ENCODE peak calls at places on chromosomes 6 and 20, in ten cellular contexts. Z is lower lobe of right lung, U is tibial artery, J is colonic mucosa, W is psoas muscle, H is GM12878, K is IMR-90, Q is body of pancreas, E is right lobe of liver, N is heart left ventricle. T is an unnamed sample.

GRCh38 chr6:11460837-11461661 is 76.5 kb upstream of the TMEM170B start:
- DNase-seq in Z (no peak), U (no peak), J (no peak), W (no peak), H (peak; percentile 84), K (no peak), Q (no peak), E (no peak), N (no peak), T (no peak)

GRCh38 chr20:20665200-20665599 is 47.2 kb downstream of the RALGAPA2 start:
- DNase-seq in Z (no peak), U (no peak), J (no peak), W (no peak), H (no peak), K (no peak), Q (no peak), E (no peak), N (no peak), T (no peak)

GRCh38 chr6:84346372-84346771 is 118.9 kb upstream of the CEP162 start:
- DNase-seq in Z (no peak), U (no peak), J (no peak), W (no peak), H (no peak), K (no peak), Q (no peak), E (no peak), N (no peak), T (no peak)

GRCh38 chr6:155694429-155694795 is 238.8 kb upstream of the NOX3 start:
- DNase-seq in Z (no peak), U (no peak), J (no peak), W (no peak), H (no peak), K (no peak), Q (no peak), E (no peak), N (no peak), T (no peak)

GRCh38 chr6:2244261-2245102 is 923 bp downstream of the GMDS start:
- DNase-seq in Z (no peak), U (no peak), J (peak; percentile 43), W (no peak), H (no peak), K (no peak), Q (no peak), E (no peak), N (no peak), T (no peak)

GRCh38 chr6:74609857-74610256 is 596.0 kb downstream of the COL12A1 start:
- DNase-seq in Z (no peak), U (no peak), J (no peak), W (no peak), H (no peak), K (no peak), Q (no peak), E (no peak), N (no peak), T (no peak)

GRCh38 chr20:57650266-57650665 is 30.0 kb upstream of the ZBP1 start:
- DNase-seq in Z (peak; percentile 11), U (no peak), J (no peak), W (no peak), H (no peak), K (no peak), Q (no peak), E (no peak), N (peak; percentile 17), T (no peak)

GRCh38 chr6:167245586-167245985 is 45.5 kb upstream of the UNC93A start:
- DNase-seq in Z (no peak), U (no peak), J (no peak), W (no peak), H (no peak), K (no peak), Q (no peak), E (no peak), N (no peak), T (no peak)

GRCh38 chr20:50256577-50256976 is 65.9 kb downstream of the CEBPB start:
- DNase-seq in Z (peak; percentile 23), U (no peak), J (no peak), W (no peak), H (no peak), K (peak; percentile 24), Q (no peak), E (no peak), N (peak; percentile 9), T (no peak)

GRCh38 chr6:107235007-107235406 is 119.7 kb upstream of the BEND3 start:
- DNase-seq in Z (no peak), U (no peak), J (no peak), W (no peak), H (no peak), K (no peak), Q (no peak), E (no peak), N (no peak), T (no peak)

GRCh38 chr20:53869466-53870258 is 200.7 kb downstream of the BCAS1 start:
- DNase-seq in Z (peak; percentile 50), U (peak; percentile 60), J (peak; percentile 92), W (peak; percentile 31), H (peak; percentile 91), K (peak; percentile 74), Q (peak; percentile 85), E (peak; percentile 55), N (peak; percentile 58), T (no peak)

GRCh38 chr6:124441430-124441829 is 520.8 kb upstream of the RNF217 start:
- DNase-seq in Z (no peak), U (no peak), J (no peak), W (no peak), H (no peak), K (no peak), Q (no peak), E (no peak), N (no peak), T (no peak)

GRCh38 chr6:46848684-46849360 is 55.6 kb downstream of the MEP1A start:
- DNase-seq in Z (peak; percentile 93), U (peak; percentile 77), J (peak; percentile 91), W (peak; percentile 87), H (no peak), K (peak; percentile 55), Q (peak; percentile 88), E (peak; percentile 91), N (peak; percentile 89), T (peak; percentile 89)
- H3K4me3 ChIP-seq in Z (peak overlapping the region; percentile 21), U (no peak overlapping the region), J (no peak overlapping the region), W (peak overlapping the region; percentile 15), H (no peak overlapping the region), K (no peak overlapping the region), Q (no peak overlapping the region), E (no peak overlapping the region), N (no peak overlapping the region), T (no peak overlapping the region)

GRCh38 chr20:37755665-37756064 is 61.8 kb downstream of the CTNNBL1 start:
- DNase-seq in Z (no peak), U (no peak), J (no peak), W (no peak), H (no peak), K (no peak), Q (no peak), E (no peak), N (peak; percentile 47), T (no peak)
- TF ChIP-seq CTCF in Z (no peak), U (no peak), J (no peak), W (peak; percentile 53), H (no peak), K (no peak), Q (no peak), E (peak; percentile 37), N (peak; percentile 31), T (no peak)

GRCh38 chr20:38770546-38770945 is 22.3 kb downstream of the ACTR5 start:
- DNase-seq in Z (no peak), U (no peak), J (no peak), W (no peak), H (no peak), K (no peak), Q (no peak), E (no peak), N (no peak), T (no peak)
- H3K36me3 ChIP-seq in Z (peaks cover 95% of the 10 kb centered on the region), U (peaks cover 56% of the 10 kb centered on the region), J (no peaks in the 10 kb centered on the region), W (peaks cover 99% of the 10 kb centered on the region), H (peaks cover 16% of the 10 kb centered on the region), K (peaks cover 33% of the 10 kb centered on the region), Q (peaks cover 7% of the 10 kb centered on the region), E (peaks cover 3% of the 10 kb centered on the region), N (peaks cover 76% of the 10 kb centered on the region), T (peaks cover 4% of the 10 kb centered on the region)

GRCh38 chr6:19450651-19451050 is 386.5 kb upstream of the ID4 start:
- DNase-seq in Z (no peak), U (no peak), J (no peak), W (no peak), H (no peak), K (no peak), Q (no peak), E (no peak), N (no peak), T (no peak)
- H3K4me3 ChIP-seq in Z (peak overlapping the region; percentile 29), U (no peak overlapping the region), J (no peak overlapping the region), W (no peak overlapping the region), H (no peak overlapping the region), K (no peak overlapping the region), Q (no peak overlapping the region), E (no peak overlapping the region), N (no peak overlapping the region), T (no peak overlapping the region)

GRCh38 chr6:168528457-168529095 is 87.6 kb downstream of the SMOC2 start:
- DNase-seq in Z (no peak), U (no peak), J (no peak), W (no peak), H (no peak), K (no peak), Q (no peak), E (no peak), N (no peak), T (no peak)

GRCh38 chr6:168532070-168532469 is 91.1 kb downstream of the SMOC2 start:
- DNase-seq in Z (no peak), U (no peak), J (no peak), W (no peak), H (no peak), K (no peak), Q (no peak), E (no peak), N (no peak), T (no peak)

GRCh38 chr6:168529214-168529613 is 88.2 kb downstream of the SMOC2 start:
- DNase-seq in Z (no peak), U (no peak), J (no peak), W (no peak), H (no peak), K (no peak), Q (no peak), E (no peak), N (no peak), T (no peak)

GRCh38 chr6:168533428-168533827 is 92.4 kb downstream of the SMOC2 start:
- DNase-seq in Z (no peak), U (no peak), J (no peak), W (no peak), H (no peak), K (no peak), Q (peak; percentile 69), E (no peak), N (peak; percentile 54), T (no peak)

DNA sequence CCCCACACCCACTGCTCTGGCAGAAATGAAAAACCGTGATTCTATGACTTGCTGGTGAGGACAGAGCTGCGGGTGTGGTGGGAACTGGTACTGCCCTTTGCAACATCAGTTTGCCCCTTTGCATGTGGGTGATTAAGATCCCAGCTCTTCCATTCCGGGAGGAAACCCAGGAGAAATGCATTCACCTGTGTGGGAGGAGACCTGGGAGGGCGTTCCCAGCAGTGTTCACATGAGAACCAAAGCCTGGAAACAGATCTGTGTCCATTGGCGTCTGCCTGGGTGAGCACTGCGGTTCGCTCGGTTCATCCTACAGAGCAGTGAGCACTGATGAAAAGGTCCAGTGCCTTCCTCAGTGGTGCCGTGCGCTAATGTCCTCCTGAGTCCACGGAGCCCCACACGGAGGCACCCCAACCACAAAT is 89.7 kb downstream of the SMOC2 start:
- DNase-seq in Z (no peak), U (no peak), J (no peak), W (no peak), H (no peak), K (no peak), Q (no peak), E (no peak), N (no peak), T (no peak)
- TF ChIP-seq CTCF in Z (no peak), U (no peak), J (no peak), W (no peak), H (no peak), K (no peak), Q (no peak), E (no peak), N (no peak), T (no peak)

T was measured in left lung.